ENCODE peak calls at places on chromosomes 13 and 19, in nine cellular contexts. F is right cardiac atrium; S is fibroblast of pulmonary artery; C is stomach; K is effector memory CD4-positive, alpha-beta T cell; J is tibial nerve; X is brain microvascular endothelial cell; N is body of pancreas; O is cardiac muscle cell. M is an unnamed sample.

GRCh38 chr19:27872370-27872769 is 1340.6 kb downstream of the UQCRFS1 start:
- DNase-seq in K (no peak), C (no peak), N (no peak), F (no peak), S (no peak), J (no peak), X (no peak), O (no peak), M (no peak)

GRCh38 chr19:13163609-13164364 is 13.6 kb downstream of the IER2 start:
- DNase-seq in J (peak; percentile 62), K (peak; percentile 17), X (peak; percentile 66), F (peak; percentile 88), N (peak; percentile 89), O (peak; percentile 54), S (peak; percentile 94), C (peak; percentile 76), M (peak; percentile 94)

GRCh38 chr19:17762505-17763229 is 11.4 kb downstream of the FCHO1 start:
- DNase-seq in X (peak; percentile 83), J (no peak), N (no peak), C (no peak), K (no peak), O (peak; percentile 60), S (peak; percentile 67), F (no peak), M (peak; percentile 96)

GRCh38 chr19:51010066-51010795 is 8.8 kb upstream of the KLK8 start:
- DNase-seq in F (no peak), X (no peak), C (no peak), K (no peak), J (no peak), O (no peak), S (no peak), N (no peak), M (no peak)

GRCh38 chr19:27654266-27654990 is 1558.5 kb downstream of the UQCRFS1 start:
- DNase-seq in C (no peak), J (no peak), K (no peak), X (no peak), S (no peak), O (no peak), N (no peak), F (no peak), M (no peak)

GRCh38 chr13:33490461-33491327 is 205.1 kb upstream of the STARD13 start:
- DNase-seq in F (peak; percentile 70), O (no peak), C (no peak), K (no peak), J (no peak), N (no peak), X (no peak), S (peak; percentile 82), M (no peak)

GRCh38 chr19:3210347-3211017 is 14.0 kb upstream of the CELF5 start:
- DNase-seq in C (peak; percentile 67), N (peak; percentile 49), F (peak; percentile 80), K (peak; percentile 28), O (peak; percentile 46), J (peak; percentile 51), X (peak; percentile 22), S (peak; percentile 33), M (peak; percentile 77)

GRCh38 chr13:52348983-52349780 is 56.8 kb downstream of the THSD1 start:
- DNase-seq in N (no peak), C (no peak), S (peak; percentile 52), X (peak; percentile 46), F (no peak), K (no peak), J (no peak), O (no peak), M (no peak)

GRCh38 chr19:16429066-16429758 is 42.6 kb downstream of the EPS15L1 start:
- DNase-seq in X (no peak), J (no peak), C (peak; percentile 61), S (no peak), K (no peak), N (peak; percentile 48), F (peak; percentile 88), O (no peak), M (no peak)

GRCh38 chr13:42283574-42283973 is 11.6 kb downstream of the AKAP11 start:
- DNase-seq in C (no peak), J (no peak), K (no peak), O (no peak), F (no peak), N (no peak), S (no peak), X (no peak), M (no peak)

GRCh38 chr13:100388923-100389322 is 199.7 kb downstream of the GGACT start:
- DNase-seq in S (no peak), N (no peak), X (no peak), F (no peak), C (no peak), J (no peak), K (no peak), O (no peak), M (no peak)

GRCh38 chr13:112643759-112644459 is 45.9 kb upstream of the ATP11A start:
- DNase-seq in O (no peak), K (no peak), S (no peak), F (no peak), X (no peak), N (peak; percentile 92), J (no peak), C (peak; percentile 84), M (no peak)

GRCh38 chr13:99265823-99266426 is 7.7 kb upstream of the GPR18 start:
- DNase-seq in O (peak; percentile 58), X (peak; percentile 28), S (peak; percentile 72), F (no peak), J (no peak), K (no peak), N (no peak), C (no peak), M (peak; percentile 22)

GRCh38 chr19:47124937-47125668 is 5.5 kb upstream of the SAE1 start:
- DNase-seq in C (no peak), N (peak; percentile 57), S (peak; percentile 86), K (no peak), X (peak; percentile 47), O (peak; percentile 84), F (no peak), J (no peak), M (peak; percentile 34)

GRCh38 chr13:26048745-26049144 is 3.1 kb downstream of the SHISA2 start:
- DNase-seq in X (no peak), N (no peak), S (no peak), K (no peak), F (no peak), J (no peak), O (no peak), C (no peak), M (no peak)

DNA sequence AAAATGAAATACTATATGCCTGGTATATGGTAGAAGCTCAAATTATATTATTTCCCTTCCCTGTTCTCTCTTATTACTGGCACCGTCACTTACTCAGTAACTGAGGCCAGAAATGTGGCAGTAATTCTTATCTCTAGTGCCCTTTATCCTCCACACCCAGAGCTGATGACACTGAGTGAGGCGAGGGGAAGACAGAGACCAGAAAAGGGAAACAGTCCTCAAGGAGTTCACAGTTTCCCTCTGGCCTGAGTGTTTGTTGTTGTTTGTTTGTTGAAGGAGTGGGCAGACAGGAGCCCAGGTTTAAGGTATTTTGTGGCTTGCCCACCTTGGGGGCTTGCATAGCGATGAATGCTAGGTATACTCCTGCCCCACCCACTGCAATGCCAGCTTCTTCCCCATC is 101.5 kb upstream of the FNDC3A start:
- DNase-seq in N (no peak), J (no peak), K (no peak), C (no peak), F (peak; percentile 29), S (no peak), X (no peak), O (peak; percentile 30), M (no peak)
- H3K4me3 ChIP-seq in N (no peak overlapping the region), J (no peak overlapping the region), K (no peak overlapping the region), C (no peak overlapping the region), F (no peak overlapping the region), S (no peak overlapping the region), X (no peak overlapping the region), O (no peak overlapping the region), M (no peak overlapping the region)

GRCh38 chr13:37598572-37598971 is at the start of gene POSTN:
- DNase-seq in S (peak; percentile 87), N (no peak), X (peak; percentile 29), C (no peak), J (no peak), F (no peak), K (no peak), O (peak; percentile 9), M (no peak)

GRCh38 chr13:37597477-37597876 is 1.1 kb downstream of the POSTN start:
- DNase-seq in C (no peak), S (no peak), K (no peak), N (no peak), O (no peak), X (no peak), F (no peak), J (no peak), M (no peak)

GRCh38 chr13:37608750-37609339 is 10.3 kb upstream of the POSTN start:
- DNase-seq in X (no peak), O (no peak), J (no peak), K (no peak), F (no peak), N (no peak), C (no peak), S (peak; percentile 42), M (no peak)

GRCh38 chr13:37599509-37599908 is 941 bp upstream of the POSTN start:
- DNase-seq in C (no peak), F (no peak), N (no peak), J (no peak), O (no peak), X (no peak), S (peak; percentile 58), K (no peak), M (no peak)

DNA sequence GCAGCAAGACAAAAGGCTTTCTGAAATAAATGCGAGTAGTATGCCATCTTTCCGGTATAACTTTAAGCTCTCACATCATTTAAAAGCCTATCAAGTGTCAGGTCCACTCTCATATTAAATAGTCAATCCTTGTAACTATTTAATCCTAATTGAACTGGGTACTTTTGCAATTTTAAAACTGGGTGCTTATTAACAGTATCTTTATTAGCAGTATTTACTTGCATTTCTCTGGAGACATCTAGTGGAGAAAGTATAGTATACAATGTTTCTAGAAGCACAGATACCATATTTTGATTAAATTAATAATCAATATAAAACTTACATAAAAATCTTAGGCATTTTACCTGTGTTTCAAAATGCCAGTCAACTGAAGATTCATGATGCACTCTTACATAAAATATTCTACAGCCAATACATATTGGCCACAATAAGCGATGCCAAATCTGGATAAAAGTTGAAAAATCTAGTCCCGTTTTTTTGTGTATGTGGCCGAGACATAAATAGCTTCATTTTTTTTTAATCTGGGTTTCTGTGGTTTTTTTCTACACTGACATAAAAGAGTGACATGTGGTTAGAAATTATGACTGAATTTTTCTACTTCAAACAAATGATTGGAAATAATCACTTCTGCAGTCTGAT is 4.3 kb upstream of the POSTN start:
- DNase-seq in J (no peak), N (no peak), C (no peak), F (no peak), O (peak; percentile 16), S (peak; percentile 58), X (no peak), K (no peak), M (no peak)
- H3K4me3 ChIP-seq in J (no peak overlapping the region), N (no peak overlapping the region), C (no peak overlapping the region), F (no peak overlapping the region), O (no peak overlapping the region), S (no peak overlapping the region), X (no peak overlapping the region), K (no peak overlapping the region), M (no peak overlapping the region)

GRCh38 chr13:51048166-51048461 is 63.0 kb downstream of the C13orf42 start:
- DNase-seq in F (no peak), O (no peak), N (no peak), S (no peak), X (no peak), C (no peak), K (no peak), J (no peak), M (no peak)
- H3K4me3 ChIP-seq in F (no peak overlapping the region), O (no peak overlapping the region), N (no peak overlapping the region), S (no peak overlapping the region), X (no peak overlapping the region), C (no peak overlapping the region), K (no peak overlapping the region), J (no peak overlapping the region), M (no peak overlapping the region)

GRCh38 chr13:21055016-21055415 is 6.4 kb downstream of the LATS2 start:
- DNase-seq in S (no peak), J (no peak), F (no peak), O (no peak), K (no peak), X (no peak), C (no peak), N (no peak), M (no peak)
- H3K4me3 ChIP-seq in S (no peak overlapping the region), J (no peak overlapping the region), F (no peak overlapping the region), O (no peak overlapping the region), K (no peak overlapping the region), X (no peak overlapping the region), C (no peak overlapping the region), N (no peak overlapping the region), M (no peak overlapping the region)